ENCODE peak calls at places on chromosomes 5 and 9, in seven cellular contexts. One of them, this sample, is unnamed.
A peak's percentile ranks its signal among the peaks of the same experiment; 100 is the strongest.

GRCh38 chr5:122099060-122099790 is 21.2 kb upstream of the LOX start:
- DNase-seq in OCI-LY7: no peak
- DNase-seq in SK-N-SH: no peak
- DNase-seq in Peyer's patch: no peak
- DNase-seq in HFFc6: peak; percentile 79
- DNase-seq in AG09319: no peak
- DNase-seq in brain microvascular endothelial cell: peak; percentile 92
- DNase-seq in this sample: no peak

GRCh38 chr9:33131505-33132248 is 35.5 kb downstream of the B4GALT1 start:
- DNase-seq in OCI-LY7: no peak
- DNase-seq in SK-N-SH: no peak
- DNase-seq in Peyer's patch: no peak
- DNase-seq in HFFc6: no peak
- DNase-seq in AG09319: no peak
- DNase-seq in brain microvascular endothelial cell: no peak
- DNase-seq in this sample: no peak

GRCh38 chr9:135898634-135899407 is 8.5 kb downstream of the CAMSAP1 start:
- DNase-seq in OCI-LY7: no peak
- DNase-seq in SK-N-SH: no peak
- DNase-seq in Peyer's patch: peak; percentile 32
- DNase-seq in HFFc6: peak; percentile 7
- DNase-seq in AG09319: peak; percentile 79
- DNase-seq in brain microvascular endothelial cell: no peak
- DNase-seq in this sample: no peak

GRCh38 chr5:79562351-79563246 is 48.7 kb upstream of the HOMER1 start:
- DNase-seq in OCI-LY7: no peak
- DNase-seq in SK-N-SH: no peak
- DNase-seq in Peyer's patch: no peak
- DNase-seq in HFFc6: peak; percentile 73
- DNase-seq in AG09319: peak; percentile 49
- DNase-seq in brain microvascular endothelial cell: no peak
- DNase-seq in this sample: no peak

GRCh38 chr9:78238061-78239038 is 2.5 kb downstream of the CEP78 start:
- DNase-seq in OCI-LY7: no peak
- DNase-seq in SK-N-SH: no peak
- DNase-seq in Peyer's patch: no peak
- DNase-seq in HFFc6: no peak
- DNase-seq in AG09319: no peak
- DNase-seq in brain microvascular endothelial cell: no peak
- DNase-seq in this sample: no peak

GRCh38 chr5:86679529-86679928 is 61.8 kb downstream of the COX7C start:
- DNase-seq in OCI-LY7: peak; percentile 48
- DNase-seq in SK-N-SH: peak; percentile 22
- DNase-seq in Peyer's patch: peak; percentile 51
- DNase-seq in HFFc6: peak; percentile 58
- DNase-seq in AG09319: peak; percentile 16
- DNase-seq in brain microvascular endothelial cell: peak; percentile 85
- DNase-seq in this sample: no peak

GRCh38 chr5:5880364-5880763 is 457.9 kb downstream of the ICE1 start:
- DNase-seq in OCI-LY7: no peak
- DNase-seq in SK-N-SH: no peak
- DNase-seq in Peyer's patch: no peak
- DNase-seq in HFFc6: no peak
- DNase-seq in AG09319: no peak
- DNase-seq in brain microvascular endothelial cell: no peak
- DNase-seq in this sample: no peak

GRCh38 chr9:79581794-79582193 is 10.0 kb downstream of the TLE4 start:
- DNase-seq in OCI-LY7: no peak
- DNase-seq in SK-N-SH: no peak
- DNase-seq in Peyer's patch: no peak
- DNase-seq in HFFc6: peak; percentile 91
- DNase-seq in AG09319: peak; percentile 56
- DNase-seq in brain microvascular endothelial cell: peak; percentile 85
- DNase-seq in this sample: no peak

GRCh38 chr5:140298183-140298601 is 4.7 kb downstream of the PFDN1 start:
- DNase-seq in OCI-LY7: no peak
- DNase-seq in SK-N-SH: no peak
- DNase-seq in Peyer's patch: no peak
- DNase-seq in HFFc6: peak; percentile 47
- DNase-seq in AG09319: no peak
- DNase-seq in brain microvascular endothelial cell: peak; percentile 53
- DNase-seq in this sample: no peak

GRCh38 chr5:67792891-67793290 is 422.7 kb upstream of the PIK3R1 start:
- DNase-seq in OCI-LY7: no peak
- DNase-seq in SK-N-SH: no peak
- DNase-seq in Peyer's patch: no peak
- DNase-seq in HFFc6: no peak
- DNase-seq in AG09319: no peak
- DNase-seq in brain microvascular endothelial cell: no peak
- DNase-seq in this sample: no peak

GRCh38 chr5:179355976-179356968 is 11.0 kb upstream of the ADAMTS2 start:
- DNase-seq in OCI-LY7: no peak
- DNase-seq in SK-N-SH: no peak
- DNase-seq in Peyer's patch: no peak
- DNase-seq in HFFc6: no peak
- DNase-seq in AG09319: no peak
- DNase-seq in brain microvascular endothelial cell: no peak
- DNase-seq in this sample: no peak

GRCh38 chr9:83596899-83597504 is 25.9 kb upstream of the IDNK start:
- DNase-seq in OCI-LY7: peak; percentile 42
- DNase-seq in SK-N-SH: peak; percentile 54
- DNase-seq in Peyer's patch: peak; percentile 67
- DNase-seq in HFFc6: peak; percentile 7
- DNase-seq in AG09319: no peak
- DNase-seq in brain microvascular endothelial cell: peak; percentile 27
- DNase-seq in this sample: no peak

GRCh38 chr5:160370713-160371034 is 248 bp upstream of the C1QTNF2 start:
- DNase-seq in OCI-LY7: no peak
- DNase-seq in SK-N-SH: no peak
- DNase-seq in Peyer's patch: no peak
- DNase-seq in HFFc6: no peak
- DNase-seq in AG09319: no peak
- DNase-seq in brain microvascular endothelial cell: no peak
- DNase-seq in this sample: no peak

GRCh38 chr5:16936150-16937022 is at the start of gene MYO10:
- DNase-seq in OCI-LY7: peak; percentile 65
- DNase-seq in SK-N-SH: peak; percentile 95
- DNase-seq in Peyer's patch: peak; percentile 83
- DNase-seq in HFFc6: peak; percentile 69
- DNase-seq in AG09319: peak; percentile 57
- DNase-seq in brain microvascular endothelial cell: peak; percentile 68
- DNase-seq in this sample: peak; percentile 31

GRCh38 chr5:52801329-52801728 is 13.6 kb downstream of the ITGA1 start:
- DNase-seq in OCI-LY7: peak; percentile 19
- DNase-seq in SK-N-SH: no peak
- DNase-seq in Peyer's patch: peak; percentile 45
- DNase-seq in HFFc6: no peak
- DNase-seq in AG09319: no peak
- DNase-seq in brain microvascular endothelial cell: no peak
- DNase-seq in this sample: no peak

GRCh38 chr5:17218353-17219005 is 1.0 kb downstream of the BASP1 start:
- DNase-seq in OCI-LY7: peak; percentile 58
- DNase-seq in SK-N-SH: peak; percentile 58
- DNase-seq in Peyer's patch: peak; percentile 55
- DNase-seq in HFFc6: peak; percentile 44
- DNase-seq in AG09319: no peak
- DNase-seq in brain microvascular endothelial cell: peak; percentile 76
- DNase-seq in this sample: peak; percentile 43

GRCh38 chr9:113187935-113188595 is 33.0 kb downstream of the FKBP15 start:
- DNase-seq in OCI-LY7: no peak
- DNase-seq in SK-N-SH: no peak
- DNase-seq in Peyer's patch: peak; percentile 62
- DNase-seq in HFFc6: peak; percentile 88
- DNase-seq in AG09319: peak; percentile 50
- DNase-seq in brain microvascular endothelial cell: peak; percentile 94
- DNase-seq in this sample: no peak

GRCh38 chr5:145536133-145536532 is 299.0 kb downstream of the PRELID2 start:
- DNase-seq in OCI-LY7: no peak
- DNase-seq in SK-N-SH: no peak
- DNase-seq in Peyer's patch: no peak
- DNase-seq in HFFc6: no peak
- DNase-seq in AG09319: no peak
- DNase-seq in brain microvascular endothelial cell: no peak
- DNase-seq in this sample: no peak

GRCh38 chr5:51987679-51988209 is 604.5 kb downstream of the ISL1 start:
- DNase-seq in OCI-LY7: no peak
- DNase-seq in SK-N-SH: no peak
- DNase-seq in Peyer's patch: no peak
- DNase-seq in HFFc6: no peak
- DNase-seq in AG09319: no peak
- DNase-seq in brain microvascular endothelial cell: no peak
- DNase-seq in this sample: no peak

GRCh38 chr9:124527781-124528180 is 20.6 kb upstream of the NR5A1 start:
- DNase-seq in OCI-LY7: no peak
- DNase-seq in SK-N-SH: no peak
- DNase-seq in Peyer's patch: no peak
- DNase-seq in HFFc6: peak; percentile 52
- DNase-seq in AG09319: no peak
- DNase-seq in brain microvascular endothelial cell: peak; percentile 28
- DNase-seq in this sample: no peak

GRCh38 chr9:99867536-99867935 is 38.9 kb upstream of the STX17 start:
- DNase-seq in OCI-LY7: no peak
- DNase-seq in SK-N-SH: no peak
- DNase-seq in Peyer's patch: no peak
- DNase-seq in HFFc6: no peak
- DNase-seq in AG09319: no peak
- DNase-seq in brain microvascular endothelial cell: no peak
- DNase-seq in this sample: no peak

GRCh38 chr5:4730279-4730678 is 409.9 kb upstream of the ADAMTS16 start:
- DNase-seq in OCI-LY7: no peak
- DNase-seq in SK-N-SH: no peak
- DNase-seq in Peyer's patch: no peak
- DNase-seq in HFFc6: no peak
- DNase-seq in AG09319: no peak
- DNase-seq in brain microvascular endothelial cell: no peak
- DNase-seq in this sample: no peak

GRCh38 chr5:149014634-149015033 is 48.2 kb downstream of the SH3TC2 start:
- DNase-seq in OCI-LY7: no peak
- DNase-seq in SK-N-SH: no peak
- DNase-seq in Peyer's patch: no peak
- DNase-seq in HFFc6: no peak
- DNase-seq in AG09319: no peak
- DNase-seq in brain microvascular endothelial cell: no peak
- DNase-seq in this sample: no peak

GRCh38 chr9:130453487-130453886 is 8.7 kb downstream of the ASS1 start:
- DNase-seq in OCI-LY7: no peak
- DNase-seq in SK-N-SH: peak; percentile 95
- DNase-seq in Peyer's patch: no peak
- DNase-seq in HFFc6: no peak
- DNase-seq in AG09319: no peak
- DNase-seq in brain microvascular endothelial cell: peak; percentile 18
- DNase-seq in this sample: no peak

GRCh38 chr5:150116667-150117395 is 30.5 kb upstream of the CSF1R start:
- DNase-seq in OCI-LY7: no peak
- DNase-seq in SK-N-SH: peak; percentile 3
- DNase-seq in Peyer's patch: peak; percentile 39
- DNase-seq in HFFc6: peak; percentile 66
- DNase-seq in AG09319: no peak
- DNase-seq in brain microvascular endothelial cell: no peak
- DNase-seq in this sample: no peak

GRCh38 chr9:133738039-133738805 is at the start of gene SARDH:
- DNase-seq in OCI-LY7: peak; percentile 24
- DNase-seq in SK-N-SH: peak; percentile 98
- DNase-seq in Peyer's patch: peak; percentile 63
- DNase-seq in HFFc6: no peak
- DNase-seq in AG09319: no peak
- DNase-seq in brain microvascular endothelial cell: peak; percentile 31
- DNase-seq in this sample: peak; percentile 49

GRCh38 chr5:78795757-78796156 is 147.2 kb upstream of the LHFPL2 start:
- DNase-seq in OCI-LY7: no peak
- DNase-seq in SK-N-SH: no peak
- DNase-seq in Peyer's patch: no peak
- DNase-seq in HFFc6: no peak
- DNase-seq in AG09319: no peak
- DNase-seq in brain microvascular endothelial cell: no peak
- DNase-seq in this sample: no peak

GRCh38 chr9:25742241-25742640 is 64.0 kb upstream of the TUSC1 start:
- DNase-seq in OCI-LY7: no peak
- DNase-seq in SK-N-SH: no peak
- DNase-seq in Peyer's patch: no peak
- DNase-seq in HFFc6: no peak
- DNase-seq in AG09319: no peak
- DNase-seq in brain microvascular endothelial cell: no peak
- DNase-seq in this sample: no peak

DNA sequence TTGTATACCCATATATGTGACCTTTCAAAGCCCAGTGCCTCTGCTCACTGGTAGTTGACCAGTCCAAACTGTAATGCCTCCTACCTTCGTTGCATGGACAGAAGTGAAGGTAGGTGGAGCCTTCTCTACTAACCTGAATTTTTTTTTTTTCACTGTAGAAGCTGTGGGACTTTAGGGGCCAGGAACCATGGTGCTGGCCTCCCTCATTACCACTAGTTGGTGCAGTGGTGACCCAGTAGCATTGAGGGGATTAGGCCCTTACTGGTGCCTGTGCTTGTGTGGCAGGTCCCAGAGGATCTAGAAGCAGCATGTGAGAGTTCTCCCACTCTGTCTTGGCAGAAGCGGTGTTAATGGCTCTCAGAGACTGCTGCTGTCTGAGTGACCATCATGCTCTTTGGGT is 2.3 kb downstream of the RALGPS1 start:
- DNase-seq in OCI-LY7: peak; percentile 30
- DNase-seq in SK-N-SH: no peak
- DNase-seq in Peyer's patch: no peak
- DNase-seq in HFFc6: no peak
- DNase-seq in AG09319: no peak
- DNase-seq in brain microvascular endothelial cell: no peak
- DNase-seq in this sample: no peak
- TF ChIP-seq CTCF in OCI-LY7: peak; percentile 50
- TF ChIP-seq CTCF in SK-N-SH: peak; percentile 9
- TF ChIP-seq CTCF in Peyer's patch: no peak
- TF ChIP-seq CTCF in HFFc6: no peak
- TF ChIP-seq CTCF in AG09319: no peak
- TF ChIP-seq CTCF in brain microvascular endothelial cell: peak; percentile 31
- TF ChIP-seq CTCF in this sample: no peak

GRCh38 chr9:12818431-12819000 is 43.7 kb downstream of the LURAP1L start:
- DNase-seq in OCI-LY7: no peak
- DNase-seq in SK-N-SH: no peak
- DNase-seq in Peyer's patch: peak; percentile 67
- DNase-seq in HFFc6: no peak
- DNase-seq in AG09319: no peak
- DNase-seq in brain microvascular endothelial cell: peak; percentile 26
- DNase-seq in this sample: no peak
- TF ChIP-seq CTCF in OCI-LY7: no peak
- TF ChIP-seq CTCF in SK-N-SH: no peak
- TF ChIP-seq CTCF in Peyer's patch: no peak
- TF ChIP-seq CTCF in HFFc6: no peak
- TF ChIP-seq CTCF in AG09319: peak; percentile 34
- TF ChIP-seq CTCF in brain microvascular endothelial cell: peak; percentile 45
- TF ChIP-seq CTCF in this sample: no peak

GRCh38 chr5:180646289-180646962 is 3.0 kb downstream of the FLT4 start:
- DNase-seq in OCI-LY7: no peak
- DNase-seq in SK-N-SH: peak; percentile 21
- DNase-seq in Peyer's patch: peak; percentile 34
- DNase-seq in HFFc6: no peak
- DNase-seq in AG09319: no peak
- DNase-seq in brain microvascular endothelial cell: no peak
- DNase-seq in this sample: no peak
- TF ChIP-seq CTCF in OCI-LY7: no peak
- TF ChIP-seq CTCF in SK-N-SH: no peak
- TF ChIP-seq CTCF in Peyer's patch: no peak
- TF ChIP-seq CTCF in HFFc6: no peak
- TF ChIP-seq CTCF in AG09319: no peak
- TF ChIP-seq CTCF in brain microvascular endothelial cell: no peak
- TF ChIP-seq CTCF in this sample: no peak

GRCh38 chr9:94250456-94250855 is 8.6 kb upstream of the ZNF169 start:
- DNase-seq in OCI-LY7: no peak
- DNase-seq in SK-N-SH: no peak
- DNase-seq in Peyer's patch: no peak
- DNase-seq in HFFc6: peak; percentile 22
- DNase-seq in AG09319: no peak
- DNase-seq in brain microvascular endothelial cell: no peak
- DNase-seq in this sample: no peak

GRCh38 chr9:94245651-94246050 is 13.4 kb upstream of the ZNF169 start:
- DNase-seq in OCI-LY7: no peak
- DNase-seq in SK-N-SH: no peak
- DNase-seq in Peyer's patch: no peak
- DNase-seq in HFFc6: no peak
- DNase-seq in AG09319: no peak
- DNase-seq in brain microvascular endothelial cell: no peak
- DNase-seq in this sample: no peak
- TF ChIP-seq CTCF in OCI-LY7: no peak
- TF ChIP-seq CTCF in SK-N-SH: no peak
- TF ChIP-seq CTCF in Peyer's patch: no peak
- TF ChIP-seq CTCF in HFFc6: no peak
- TF ChIP-seq CTCF in AG09319: no peak
- TF ChIP-seq CTCF in brain microvascular endothelial cell: no peak
- TF ChIP-seq CTCF in this sample: no peak